ENCODE peak calls at places on chromosomes 7 and 10, in four cellular contexts. D is retinal pigment epithelial cell; X is EH; G is activated CD4-positive, alpha-beta T cell treated with anti-CD3 and anti-CD28 coated beads, Interleukin-2, amount 50 U/mL, for 1 hour. I is an unnamed sample.
A peak's percentile ranks its signal among the peaks of the same experiment; 100 is the strongest.

GRCh38 chr10:46026106-46026505 is 4.3 kb downstream of the NCOA4 start:
- DNase-seq in G (no peak), X (no peak), D (no peak), I (no peak)

GRCh38 chr7:128946936-128947830 is 9.5 kb downstream of the IRF5 start:
- DNase-seq in D (no peak), X (no peak), G (no peak), I (no peak)

GRCh38 chr10:56728349-56728748 is 367.3 kb upstream of the ZWINT start:
- DNase-seq in D (no peak), G (no peak), X (no peak), I (no peak)

GRCh38 chr10:114306116-114306973 is 67.3 kb downstream of the VWA2 start:
- DNase-seq in G (no peak), D (peak; percentile 45), X (peak; percentile 98), I (peak; percentile 96)

GRCh38 chr7:929311-929711 is 25.2 kb downstream of the ADAP1 start:
- DNase-seq in G (no peak), D (no peak), X (no peak), I (peak; percentile 33)

GRCh38 chr10:12396567-12396966 is 47.2 kb downstream of the CAMK1D start:
- DNase-seq in D (no peak), G (no peak), X (no peak), I (no peak)

GRCh38 chr10:120415709-120416330 is 41.2 kb upstream of the PLPP4 start:
- DNase-seq in X (peak; percentile 86), D (peak; percentile 77), G (no peak), I (peak; percentile 49)

GRCh38 chr10:89923661-89924060 is 222.3 kb downstream of the KIF20B start:
- DNase-seq in X (peak; percentile 50), D (no peak), G (no peak), I (no peak)

GRCh38 chr10:133405844-133406527 is 12.0 kb downstream of the MTG1 start:
- DNase-seq in X (peak; percentile 77), G (no peak), D (no peak), I (peak; percentile 43)

GRCh38 chr7:35723011-35723410 is 28.1 kb upstream of the HERPUD2 start:
- DNase-seq in X (peak; percentile 27), G (no peak), D (no peak), I (peak; percentile 79)

GRCh38 chr7:105097619-105098018 is 83.6 kb downstream of the KMT2E start:
- DNase-seq in G (no peak), X (peak; percentile 95), D (peak; percentile 51), I (peak; percentile 90)

GRCh38 chr7:77538186-77538907 is 1.3 kb downstream of the PTPN12 start:
- DNase-seq in G (no peak), D (peak; percentile 50), X (peak; percentile 96), I (peak; percentile 96)

GRCh38 chr7:78607099-78607498 is 808.5 kb downstream of the PHTF2 start:
- DNase-seq in G (no peak), X (no peak), D (no peak), I (peak; percentile 20)

GRCh38 chr10:71094712-71095390 is 117.5 kb upstream of the UNC5B start:
- DNase-seq in X (no peak), G (no peak), D (no peak), I (no peak)

GRCh38 chr10:97117372-97117771 is 68.4 kb downstream of the SLIT1 start:
- DNase-seq in X (no peak), G (no peak), D (peak; percentile 3), I (peak; percentile 5)

GRCh38 chr10:86756511-86757109 is at the start of gene BMPR1A:
- DNase-seq in X (peak; percentile 89), G (no peak), D (peak; percentile 55), I (peak; percentile 79)

GRCh38 chr7:55140981-55141278 is 122.1 kb downstream of the EGFR start:
- DNase-seq in G (no peak), D (no peak), X (no peak), I (no peak)

GRCh38 chr10:4241724-4242345 is 456.8 kb upstream of the KLF6 start:
- DNase-seq in G (no peak), X (peak; percentile 100), D (peak; percentile 98), I (peak; percentile 100)

GRCh38 chr10:94370501-94370900 is 7.8 kb upstream of the NOC3L start:
- DNase-seq in D (no peak), G (no peak), X (no peak), I (no peak)

GRCh38 chr10:83153714-83154113 is 985.6 kb upstream of the GHITM start:
- DNase-seq in X (no peak), D (no peak), G (no peak), I (no peak)

GRCh38 chr10:125824736-125825135 is 1.4 kb downstream of the BCCIP start:
- DNase-seq in D (no peak), X (peak; percentile 44), G (no peak), I (peak; percentile 63)

GRCh38 chr10:113415246-113415645 is 137.6 kb upstream of the HABP2 start:
- DNase-seq in G (no peak), D (no peak), X (no peak), I (peak; percentile 93)

GRCh38 chr10:119233123-119233820 is 25.9 kb downstream of the GRK5 start:
- DNase-seq in X (no peak), D (no peak), G (no peak), I (no peak)

GRCh38 chr7:39504963-39505362 is 61.2 kb upstream of the YAE1 start:
- DNase-seq in G (no peak), X (peak; percentile 69), D (peak; percentile 47), I (peak; percentile 77)

GRCh38 chr7:155299539-155300202 is 2.0 kb downstream of the INSIG1 start:
- DNase-seq in D (peak; percentile 64), X (no peak), G (peak; percentile 23), I (no peak)

GRCh38 chr7:81162771-81163525 is 244.1 kb upstream of the SEMA3C start:
- DNase-seq in D (peak; percentile 52), G (no peak), X (no peak), I (peak; percentile 68)

GRCh38 chr7:47814905-47815613 is 133.2 kb downstream of the PKD1L1 start:
- DNase-seq in D (no peak), G (no peak), X (peak; percentile 55), I (no peak)

GRCh38 chr7:138434458-138435093 is 25.5 kb upstream of the TRIM24 start:
- DNase-seq in G (no peak), X (no peak), D (no peak), I (no peak)

GRCh38 chr10:5545778-5546710 is 21.3 kb downstream of the CALML3 start:
- DNase-seq in X (peak; percentile 86), G (no peak), D (no peak), I (peak; percentile 65)

GRCh38 chr7:101624246-101625000 is 4.7 kb downstream of the MYL10 start:
- DNase-seq in G (no peak), X (peak; percentile 54), D (no peak), I (no peak)

GRCh38 chr10:60203993-60204618 is 185.6 kb downstream of the ANK3 start:
- DNase-seq in G (no peak), X (peak; percentile 48), D (no peak), I (peak; percentile 57)

GRCh38 chr7:22675917-22676343 is 51.1 kb upstream of the IL6 start:
- DNase-seq in D (no peak), X (peak; percentile 67), G (peak; percentile 17), I (peak; percentile 40)

I was measured in fibroblast of mammary gland.